ENCODE peak calls at places on chromosomes 7 and 10, in eight cellular contexts. One of them, this sample, is unnamed. For H3K36me3, the result is how much of the 10 kb centered on the place peaks cover.

GRCh38 chr10:69426376-69426727 is 9.6 kb upstream of the TACR2 start:
- DNase-seq in heart left ventricle: no peak
- DNase-seq in BE2C: no peak
- DNase-seq in brain microvascular endothelial cell: no peak
- DNase-seq in transverse colon: no peak
- DNase-seq in colonic mucosa: no peak
- DNase-seq in ovary: no peak
- DNase-seq in kidney epithelial cell: no peak
- DNase-seq in this sample: no peak

GRCh38 chr7:134703781-134704180 is 57.1 kb downstream of the BPGM start:
- DNase-seq in transverse colon: peak
- DNase-seq in kidney epithelial cell: no peak
- DNase-seq in BE2C: no peak
- DNase-seq in ovary: peak
- DNase-seq in heart left ventricle: no peak
- DNase-seq in brain microvascular endothelial cell: peak
- DNase-seq in colonic mucosa: no peak
- DNase-seq in this sample: peak

GRCh38 chr7:44292876-44293560 is 32.4 kb downstream of the CAMK2B start:
- DNase-seq in transverse colon: peak
- DNase-seq in heart left ventricle: no peak
- DNase-seq in ovary: peak
- DNase-seq in kidney epithelial cell: no peak
- DNase-seq in brain microvascular endothelial cell: no peak
- DNase-seq in colonic mucosa: peak
- DNase-seq in BE2C: peak
- DNase-seq in this sample: no peak

GRCh38 chr10:110779489-110779888 is 92.2 kb upstream of the PDCD4 start:
- DNase-seq in colonic mucosa: no peak
- DNase-seq in ovary: no peak
- DNase-seq in brain microvascular endothelial cell: no peak
- DNase-seq in kidney epithelial cell: no peak
- DNase-seq in BE2C: no peak
- DNase-seq in transverse colon: no peak
- DNase-seq in heart left ventricle: no peak
- DNase-seq in this sample: no peak

GRCh38 chr7:80097756-80098155 is 36.9 kb upstream of the GNAI1 start:
- DNase-seq in heart left ventricle: no peak
- DNase-seq in kidney epithelial cell: no peak
- DNase-seq in BE2C: no peak
- DNase-seq in transverse colon: no peak
- DNase-seq in ovary: no peak
- DNase-seq in colonic mucosa: no peak
- DNase-seq in brain microvascular endothelial cell: no peak
- DNase-seq in this sample: no peak

GRCh38 chr10:44023517-44023916 is 361.4 kb downstream of the CXCL12 start:
- DNase-seq in transverse colon: no peak
- DNase-seq in ovary: no peak
- DNase-seq in BE2C: no peak
- DNase-seq in heart left ventricle: no peak
- DNase-seq in colonic mucosa: no peak
- DNase-seq in kidney epithelial cell: no peak
- DNase-seq in brain microvascular endothelial cell: no peak
- DNase-seq in this sample: no peak

GRCh38 chr7:137953043-137953691 is 48.7 kb downstream of the CREB3L2 start:
- DNase-seq in ovary: no peak
- DNase-seq in transverse colon: no peak
- DNase-seq in brain microvascular endothelial cell: no peak
- DNase-seq in kidney epithelial cell: peak
- DNase-seq in colonic mucosa: no peak
- DNase-seq in heart left ventricle: no peak
- DNase-seq in BE2C: no peak
- DNase-seq in this sample: no peak

GRCh38 chr7:98460902-98461301 is 60.0 kb upstream of the BAIAP2L1 start:
- DNase-seq in ovary: no peak
- DNase-seq in colonic mucosa: no peak
- DNase-seq in kidney epithelial cell: no peak
- DNase-seq in brain microvascular endothelial cell: no peak
- DNase-seq in heart left ventricle: no peak
- DNase-seq in transverse colon: no peak
- DNase-seq in BE2C: no peak
- DNase-seq in this sample: no peak

GRCh38 chr10:96826438-96826837 is 5.7 kb upstream of the LCOR start:
- DNase-seq in kidney epithelial cell: no peak
- DNase-seq in colonic mucosa: no peak
- DNase-seq in BE2C: no peak
- DNase-seq in brain microvascular endothelial cell: no peak
- DNase-seq in ovary: no peak
- DNase-seq in heart left ventricle: no peak
- DNase-seq in transverse colon: no peak
- DNase-seq in this sample: no peak

GRCh38 chr7:156022483-156023459 is 210.5 kb upstream of the SHH start:
- DNase-seq in BE2C: no peak
- DNase-seq in transverse colon: no peak
- DNase-seq in colonic mucosa: no peak
- DNase-seq in ovary: no peak
- DNase-seq in heart left ventricle: no peak
- DNase-seq in kidney epithelial cell: no peak
- DNase-seq in brain microvascular endothelial cell: no peak
- DNase-seq in this sample: no peak

GRCh38 chr10:69955211-69955805 is 97.3 kb upstream of the MACROH2A2 start:
- DNase-seq in brain microvascular endothelial cell: no peak
- DNase-seq in BE2C: no peak
- DNase-seq in colonic mucosa: no peak
- DNase-seq in transverse colon: no peak
- DNase-seq in kidney epithelial cell: no peak
- DNase-seq in ovary: no peak
- DNase-seq in heart left ventricle: no peak
- DNase-seq in this sample: no peak

GRCh38 chr7:82527831-82528230 is 84.3 kb upstream of the CACNA2D1 start:
- DNase-seq in brain microvascular endothelial cell: peak
- DNase-seq in transverse colon: no peak
- DNase-seq in kidney epithelial cell: no peak
- DNase-seq in ovary: no peak
- DNase-seq in colonic mucosa: no peak
- DNase-seq in BE2C: no peak
- DNase-seq in heart left ventricle: no peak
- DNase-seq in this sample: no peak

GRCh38 chr7:107678110-107678753 is 17.6 kb downstream of the SLC26A4 start:
- DNase-seq in heart left ventricle: no peak
- DNase-seq in brain microvascular endothelial cell: no peak
- DNase-seq in transverse colon: no peak
- DNase-seq in BE2C: no peak
- DNase-seq in colonic mucosa: no peak
- DNase-seq in kidney epithelial cell: no peak
- DNase-seq in ovary: no peak
- DNase-seq in this sample: no peak

GRCh38 chr7:117873056-117873932 is at the start of gene CTTNBP2:
- DNase-seq in transverse colon: peak
- DNase-seq in brain microvascular endothelial cell: peak
- DNase-seq in BE2C: peak
- DNase-seq in kidney epithelial cell: no peak
- DNase-seq in colonic mucosa: peak
- DNase-seq in heart left ventricle: peak
- DNase-seq in ovary: peak
- DNase-seq in this sample: peak

GRCh38 chr7:102080003-102080361 is 206.7 kb upstream of the SH2B2 start:
- DNase-seq in BE2C: no peak
- DNase-seq in kidney epithelial cell: no peak
- DNase-seq in transverse colon: no peak
- DNase-seq in colonic mucosa: peak
- DNase-seq in ovary: peak
- DNase-seq in brain microvascular endothelial cell: no peak
- DNase-seq in heart left ventricle: no peak
- DNase-seq in this sample: no peak

DNA sequence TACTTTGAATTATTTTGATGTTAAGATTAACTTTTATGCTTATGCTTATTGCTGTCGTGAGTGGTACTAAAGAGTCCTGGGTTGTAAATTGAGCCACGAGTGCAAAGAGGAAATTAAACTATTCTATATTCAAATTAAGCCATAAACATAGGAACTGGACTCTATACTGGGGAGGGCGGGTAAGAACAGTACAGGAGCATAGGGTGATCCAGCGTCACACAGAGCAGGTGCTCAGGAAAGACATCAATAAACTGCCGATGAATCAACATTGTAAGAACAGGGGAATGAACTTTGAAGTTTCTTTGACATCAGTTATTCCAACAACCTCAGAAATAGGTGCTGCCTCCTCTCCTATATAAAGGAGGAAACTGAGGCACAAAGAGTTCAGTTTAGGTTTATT is 219.6 kb downstream of the CACNB2 start:
- DNase-seq in transverse colon: peak
- DNase-seq in BE2C: no peak
- DNase-seq in kidney epithelial cell: no peak
- DNase-seq in ovary: no peak
- DNase-seq in heart left ventricle: no peak
- DNase-seq in colonic mucosa: peak
- DNase-seq in brain microvascular endothelial cell: no peak
- DNase-seq in this sample: no peak
- H3K36me3 ChIP-seq in transverse colon: under half
- H3K36me3 ChIP-seq in BE2C: under half
- H3K36me3 ChIP-seq in kidney epithelial cell: under half
- H3K36me3 ChIP-seq in ovary: under half
- H3K36me3 ChIP-seq in heart left ventricle: under half
- H3K36me3 ChIP-seq in colonic mucosa: under half
- H3K36me3 ChIP-seq in brain microvascular endothelial cell: under half
- H3K36me3 ChIP-seq in this sample: under half

GRCh38 chr7:128841171-128841690 is 11.0 kb downstream of the FLNC start:
- DNase-seq in ovary: no peak
- DNase-seq in brain microvascular endothelial cell: no peak
- DNase-seq in heart left ventricle: peak
- DNase-seq in BE2C: no peak
- DNase-seq in transverse colon: peak
- DNase-seq in colonic mucosa: peak
- DNase-seq in kidney epithelial cell: no peak
- DNase-seq in this sample: no peak

GRCh38 chr7:128842674-128843641 is 12.8 kb downstream of the FLNC start:
- DNase-seq in kidney epithelial cell: no peak
- DNase-seq in brain microvascular endothelial cell: no peak
- DNase-seq in ovary: no peak
- DNase-seq in transverse colon: no peak
- DNase-seq in heart left ventricle: no peak
- DNase-seq in BE2C: no peak
- DNase-seq in colonic mucosa: no peak
- DNase-seq in this sample: no peak

GRCh38 chr7:128843938-128844621 is 13.9 kb downstream of the FLNC start:
- DNase-seq in transverse colon: no peak
- DNase-seq in BE2C: no peak
- DNase-seq in heart left ventricle: no peak
- DNase-seq in ovary: no peak
- DNase-seq in brain microvascular endothelial cell: no peak
- DNase-seq in colonic mucosa: no peak
- DNase-seq in kidney epithelial cell: no peak
- DNase-seq in this sample: no peak

GRCh38 chr7:128840326-128841170 is 10.3 kb downstream of the FLNC start:
- DNase-seq in BE2C: no peak
- DNase-seq in colonic mucosa: no peak
- DNase-seq in kidney epithelial cell: no peak
- DNase-seq in brain microvascular endothelial cell: no peak
- DNase-seq in ovary: peak
- DNase-seq in heart left ventricle: peak
- DNase-seq in transverse colon: no peak
- DNase-seq in this sample: no peak

GRCh38 chr7:128841961-128842673 is 11.9 kb downstream of the FLNC start:
- DNase-seq in brain microvascular endothelial cell: peak
- DNase-seq in heart left ventricle: no peak
- DNase-seq in kidney epithelial cell: no peak
- DNase-seq in ovary: no peak
- DNase-seq in colonic mucosa: peak
- DNase-seq in transverse colon: peak
- DNase-seq in BE2C: peak
- DNase-seq in this sample: peak
- H3K36me3 ChIP-seq in brain microvascular endothelial cell: half or more
- H3K36me3 ChIP-seq in heart left ventricle: half or more
- H3K36me3 ChIP-seq in kidney epithelial cell: under half
- H3K36me3 ChIP-seq in ovary: under half
- H3K36me3 ChIP-seq in colonic mucosa: under half
- H3K36me3 ChIP-seq in transverse colon: under half
- H3K36me3 ChIP-seq in BE2C: under half
- H3K36me3 ChIP-seq in this sample: under half

GRCh38 chr7:158751743-158752142 is 47.1 kb upstream of the NCAPG2 start:
- DNase-seq in colonic mucosa: no peak
- DNase-seq in brain microvascular endothelial cell: no peak
- DNase-seq in ovary: no peak
- DNase-seq in kidney epithelial cell: no peak
- DNase-seq in BE2C: no peak
- DNase-seq in transverse colon: no peak
- DNase-seq in heart left ventricle: no peak
- DNase-seq in this sample: no peak

GRCh38 chr7:158754746-158755444 is 50.3 kb upstream of the NCAPG2 start:
- DNase-seq in heart left ventricle: no peak
- DNase-seq in colonic mucosa: no peak
- DNase-seq in ovary: no peak
- DNase-seq in transverse colon: no peak
- DNase-seq in kidney epithelial cell: no peak
- DNase-seq in BE2C: no peak
- DNase-seq in brain microvascular endothelial cell: no peak
- DNase-seq in this sample: no peak

GRCh38 chr7:158750702-158751101 is 46.1 kb upstream of the NCAPG2 start:
- DNase-seq in brain microvascular endothelial cell: no peak
- DNase-seq in transverse colon: no peak
- DNase-seq in kidney epithelial cell: no peak
- DNase-seq in colonic mucosa: no peak
- DNase-seq in BE2C: no peak
- DNase-seq in heart left ventricle: no peak
- DNase-seq in ovary: no peak
- DNase-seq in this sample: no peak

GRCh38 chr7:158751199-158751598 is 46.6 kb upstream of the NCAPG2 start:
- DNase-seq in kidney epithelial cell: no peak
- DNase-seq in heart left ventricle: no peak
- DNase-seq in BE2C: no peak
- DNase-seq in brain microvascular endothelial cell: no peak
- DNase-seq in transverse colon: no peak
- DNase-seq in colonic mucosa: no peak
- DNase-seq in ovary: no peak
- DNase-seq in this sample: no peak

DNA sequence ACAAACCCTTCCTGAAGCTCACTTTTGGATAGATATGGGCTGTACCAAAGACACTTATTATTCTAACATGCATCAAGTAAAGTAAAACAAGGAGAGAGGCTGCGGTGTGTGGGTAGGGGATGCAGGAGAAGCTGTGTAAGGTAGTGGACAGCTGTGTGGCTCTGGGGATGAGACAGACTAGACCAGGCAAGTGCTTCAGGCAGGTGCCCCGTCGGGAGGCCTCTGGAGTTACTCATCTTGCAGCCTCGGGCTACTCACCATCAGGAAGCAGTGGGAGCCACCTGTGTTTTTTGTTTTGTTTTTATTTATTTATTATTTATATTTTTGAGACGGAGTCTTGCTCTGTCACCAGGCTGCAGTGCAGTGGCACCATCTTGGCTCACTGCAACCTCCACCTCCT is 49.3 kb upstream of the NCAPG2 start:
- DNase-seq in brain microvascular endothelial cell: no peak
- DNase-seq in BE2C: no peak
- DNase-seq in ovary: no peak
- DNase-seq in heart left ventricle: no peak
- DNase-seq in transverse colon: no peak
- DNase-seq in colonic mucosa: no peak
- DNase-seq in kidney epithelial cell: no peak
- DNase-seq in this sample: no peak
- H3K36me3 ChIP-seq in brain microvascular endothelial cell: under half
- H3K36me3 ChIP-seq in BE2C: under half
- H3K36me3 ChIP-seq in ovary: under half
- H3K36me3 ChIP-seq in heart left ventricle: half or more
- H3K36me3 ChIP-seq in transverse colon: under half
- H3K36me3 ChIP-seq in colonic mucosa: under half
- H3K36me3 ChIP-seq in kidney epithelial cell: under half
- H3K36me3 ChIP-seq in this sample: under half

GRCh38 chr7:6398943-6399342 is 48.8 kb downstream of the DAGLB start:
- DNase-seq in transverse colon: no peak
- DNase-seq in ovary: no peak
- DNase-seq in kidney epithelial cell: peak
- DNase-seq in BE2C: no peak
- DNase-seq in heart left ventricle: no peak
- DNase-seq in colonic mucosa: no peak
- DNase-seq in brain microvascular endothelial cell: no peak
- DNase-seq in this sample: no peak
- H3K36me3 ChIP-seq in transverse colon: under half
- H3K36me3 ChIP-seq in ovary: under half
- H3K36me3 ChIP-seq in kidney epithelial cell: under half
- H3K36me3 ChIP-seq in BE2C: half or more
- H3K36me3 ChIP-seq in heart left ventricle: half or more
- H3K36me3 ChIP-seq in colonic mucosa: under half
- H3K36me3 ChIP-seq in brain microvascular endothelial cell: under half
- H3K36me3 ChIP-seq in this sample: under half

This sample was measured in body of pancreas.